ENCODE peak calls at places on chromosomes 2 and 18, in five cellular contexts. One of them, this sample, is unnamed.

GRCh38 chr18:13368080-13368813 is 149.7 kb downstream of the LDLRAD4 start:
- DNase-seq in right cardiac atrium: no peak
- DNase-seq in hypothalamus: no peak
- DNase-seq in stimulated activated CD4-positive, alpha-beta T cell treated with anti-CD3 and anti-CD28 coated beads, Interleukin-2, amount 100 ng/mL, for 48 hours: no peak
- DNase-seq in activated CD4-positive, CD25-positive, alpha-beta regulatory T cell treated with anti-CD3 and anti-CD28 coated beads, Interleukin-2, amount 50 U/mL, for 72 hours: no peak
- DNase-seq in this sample: no peak

GRCh38 chr18:22173221-22173927 is 4.0 kb downstream of the GATA6 start:
- DNase-seq in right cardiac atrium: no peak
- DNase-seq in hypothalamus: no peak
- DNase-seq in stimulated activated CD4-positive, alpha-beta T cell treated with anti-CD3 and anti-CD28 coated beads, Interleukin-2, amount 100 ng/mL, for 48 hours: no peak
- DNase-seq in activated CD4-positive, CD25-positive, alpha-beta regulatory T cell treated with anti-CD3 and anti-CD28 coated beads, Interleukin-2, amount 50 U/mL, for 72 hours: no peak
- DNase-seq in this sample: no peak

GRCh38 chr2:7014201-7014640 is 97.0 kb downstream of the RNF144A start:
- DNase-seq in right cardiac atrium: no peak
- DNase-seq in hypothalamus: no peak
- DNase-seq in stimulated activated CD4-positive, alpha-beta T cell treated with anti-CD3 and anti-CD28 coated beads, Interleukin-2, amount 100 ng/mL, for 48 hours: no peak
- DNase-seq in activated CD4-positive, CD25-positive, alpha-beta regulatory T cell treated with anti-CD3 and anti-CD28 coated beads, Interleukin-2, amount 50 U/mL, for 72 hours: no peak
- DNase-seq in this sample: no peak

GRCh38 chr2:70078384-70078783 is 8.9 kb upstream of the PCBP1 start:
- DNase-seq in right cardiac atrium: no peak
- DNase-seq in hypothalamus: no peak
- DNase-seq in stimulated activated CD4-positive, alpha-beta T cell treated with anti-CD3 and anti-CD28 coated beads, Interleukin-2, amount 100 ng/mL, for 48 hours: no peak
- DNase-seq in activated CD4-positive, CD25-positive, alpha-beta regulatory T cell treated with anti-CD3 and anti-CD28 coated beads, Interleukin-2, amount 50 U/mL, for 72 hours: no peak
- DNase-seq in this sample: no peak

GRCh38 chr2:235070063-235070706 is 118.4 kb downstream of the SH3BP4 start:
- DNase-seq in right cardiac atrium: no peak
- DNase-seq in hypothalamus: no peak
- DNase-seq in stimulated activated CD4-positive, alpha-beta T cell treated with anti-CD3 and anti-CD28 coated beads, Interleukin-2, amount 100 ng/mL, for 48 hours: no peak
- DNase-seq in activated CD4-positive, CD25-positive, alpha-beta regulatory T cell treated with anti-CD3 and anti-CD28 coated beads, Interleukin-2, amount 50 U/mL, for 72 hours: no peak
- DNase-seq in this sample: no peak

GRCh38 chr2:26526105-26526504 is 48.2 kb upstream of the OTOF start:
- DNase-seq in right cardiac atrium: no peak
- DNase-seq in hypothalamus: no peak
- DNase-seq in stimulated activated CD4-positive, alpha-beta T cell treated with anti-CD3 and anti-CD28 coated beads, Interleukin-2, amount 100 ng/mL, for 48 hours: no peak
- DNase-seq in activated CD4-positive, CD25-positive, alpha-beta regulatory T cell treated with anti-CD3 and anti-CD28 coated beads, Interleukin-2, amount 50 U/mL, for 72 hours: no peak
- DNase-seq in this sample: no peak

GRCh38 chr18:57221084-57221483 is 74.2 kb downstream of the BOD1L2 start:
- DNase-seq in right cardiac atrium: no peak
- DNase-seq in hypothalamus: no peak
- DNase-seq in stimulated activated CD4-positive, alpha-beta T cell treated with anti-CD3 and anti-CD28 coated beads, Interleukin-2, amount 100 ng/mL, for 48 hours: no peak
- DNase-seq in activated CD4-positive, CD25-positive, alpha-beta regulatory T cell treated with anti-CD3 and anti-CD28 coated beads, Interleukin-2, amount 50 U/mL, for 72 hours: no peak
- DNase-seq in this sample: no peak

GRCh38 chr2:71455011-71455740 is 1.8 kb downstream of the DYSF start:
- DNase-seq in right cardiac atrium: no peak
- DNase-seq in hypothalamus: no peak
- DNase-seq in stimulated activated CD4-positive, alpha-beta T cell treated with anti-CD3 and anti-CD28 coated beads, Interleukin-2, amount 100 ng/mL, for 48 hours: no peak
- DNase-seq in activated CD4-positive, CD25-positive, alpha-beta regulatory T cell treated with anti-CD3 and anti-CD28 coated beads, Interleukin-2, amount 50 U/mL, for 72 hours: no peak
- DNase-seq in this sample: no peak

GRCh38 chr2:42758341-42758740 is 5.6 kb downstream of the OXER1 start:
- DNase-seq in right cardiac atrium: no peak
- DNase-seq in hypothalamus: no peak
- DNase-seq in stimulated activated CD4-positive, alpha-beta T cell treated with anti-CD3 and anti-CD28 coated beads, Interleukin-2, amount 100 ng/mL, for 48 hours: no peak
- DNase-seq in activated CD4-positive, CD25-positive, alpha-beta regulatory T cell treated with anti-CD3 and anti-CD28 coated beads, Interleukin-2, amount 50 U/mL, for 72 hours: no peak
- DNase-seq in this sample: no peak

GRCh38 chr2:23934296-23934695 is 6.0 kb upstream of the UBXN2A start:
- DNase-seq in right cardiac atrium: no peak
- DNase-seq in hypothalamus: no peak
- DNase-seq in stimulated activated CD4-positive, alpha-beta T cell treated with anti-CD3 and anti-CD28 coated beads, Interleukin-2, amount 100 ng/mL, for 48 hours: no peak
- DNase-seq in activated CD4-positive, CD25-positive, alpha-beta regulatory T cell treated with anti-CD3 and anti-CD28 coated beads, Interleukin-2, amount 50 U/mL, for 72 hours: no peak
- DNase-seq in this sample: no peak

GRCh38 chr2:84735383-84735782 is 145.5 kb downstream of the TRABD2A start:
- DNase-seq in right cardiac atrium: no peak
- DNase-seq in hypothalamus: no peak
- DNase-seq in stimulated activated CD4-positive, alpha-beta T cell treated with anti-CD3 and anti-CD28 coated beads, Interleukin-2, amount 100 ng/mL, for 48 hours: no peak
- DNase-seq in activated CD4-positive, CD25-positive, alpha-beta regulatory T cell treated with anti-CD3 and anti-CD28 coated beads, Interleukin-2, amount 50 U/mL, for 72 hours: no peak
- DNase-seq in this sample: no peak

GRCh38 chr2:128420776-128421175 is 102.1 kb upstream of the HS6ST1 start:
- DNase-seq in right cardiac atrium: no peak
- DNase-seq in hypothalamus: no peak
- DNase-seq in stimulated activated CD4-positive, alpha-beta T cell treated with anti-CD3 and anti-CD28 coated beads, Interleukin-2, amount 100 ng/mL, for 48 hours: no peak
- DNase-seq in activated CD4-positive, CD25-positive, alpha-beta regulatory T cell treated with anti-CD3 and anti-CD28 coated beads, Interleukin-2, amount 50 U/mL, for 72 hours: no peak
- DNase-seq in this sample: no peak

GRCh38 chr2:42545714-42546390 is 22.6 kb upstream of the MTA3 start:
- DNase-seq in right cardiac atrium: no peak
- DNase-seq in hypothalamus: no peak
- DNase-seq in stimulated activated CD4-positive, alpha-beta T cell treated with anti-CD3 and anti-CD28 coated beads, Interleukin-2, amount 100 ng/mL, for 48 hours: no peak
- DNase-seq in activated CD4-positive, CD25-positive, alpha-beta regulatory T cell treated with anti-CD3 and anti-CD28 coated beads, Interleukin-2, amount 50 U/mL, for 72 hours: no peak
- DNase-seq in this sample: no peak

GRCh38 chr2:50491541-50492114 is 540.3 kb downstream of the NRXN1 start:
- DNase-seq in right cardiac atrium: no peak
- DNase-seq in hypothalamus: no peak
- DNase-seq in stimulated activated CD4-positive, alpha-beta T cell treated with anti-CD3 and anti-CD28 coated beads, Interleukin-2, amount 100 ng/mL, for 48 hours: no peak
- DNase-seq in activated CD4-positive, CD25-positive, alpha-beta regulatory T cell treated with anti-CD3 and anti-CD28 coated beads, Interleukin-2, amount 50 U/mL, for 72 hours: no peak
- DNase-seq in this sample: no peak

GRCh38 chr2:230586328-230586982 is 126.2 kb upstream of the CAB39 start:
- DNase-seq in right cardiac atrium: no peak
- DNase-seq in hypothalamus: no peak
- DNase-seq in stimulated activated CD4-positive, alpha-beta T cell treated with anti-CD3 and anti-CD28 coated beads, Interleukin-2, amount 100 ng/mL, for 48 hours: no peak
- DNase-seq in activated CD4-positive, CD25-positive, alpha-beta regulatory T cell treated with anti-CD3 and anti-CD28 coated beads, Interleukin-2, amount 50 U/mL, for 72 hours: no peak
- DNase-seq in this sample: no peak

GRCh38 chr18:58639237-58639636 is 10.3 kb upstream of the ALPK2 start:
- DNase-seq in right cardiac atrium: no peak
- DNase-seq in hypothalamus: no peak
- DNase-seq in stimulated activated CD4-positive, alpha-beta T cell treated with anti-CD3 and anti-CD28 coated beads, Interleukin-2, amount 100 ng/mL, for 48 hours: no peak
- DNase-seq in activated CD4-positive, CD25-positive, alpha-beta regulatory T cell treated with anti-CD3 and anti-CD28 coated beads, Interleukin-2, amount 50 U/mL, for 72 hours: no peak
- DNase-seq in this sample: no peak

GRCh38 chr2:15689654-15690053 is 98.0 kb downstream of the DDX1 start:
- DNase-seq in right cardiac atrium: no peak
- DNase-seq in hypothalamus: no peak
- DNase-seq in stimulated activated CD4-positive, alpha-beta T cell treated with anti-CD3 and anti-CD28 coated beads, Interleukin-2, amount 100 ng/mL, for 48 hours: no peak
- DNase-seq in activated CD4-positive, CD25-positive, alpha-beta regulatory T cell treated with anti-CD3 and anti-CD28 coated beads, Interleukin-2, amount 50 U/mL, for 72 hours: no peak
- DNase-seq in this sample: no peak

GRCh38 chr2:84701880-84702279 is 179.0 kb downstream of the TRABD2A start:
- DNase-seq in right cardiac atrium: no peak
- DNase-seq in hypothalamus: no peak
- DNase-seq in stimulated activated CD4-positive, alpha-beta T cell treated with anti-CD3 and anti-CD28 coated beads, Interleukin-2, amount 100 ng/mL, for 48 hours: no peak
- DNase-seq in activated CD4-positive, CD25-positive, alpha-beta regulatory T cell treated with anti-CD3 and anti-CD28 coated beads, Interleukin-2, amount 50 U/mL, for 72 hours: no peak
- DNase-seq in this sample: no peak

GRCh38 chr2:100820346-100821254 is 661 bp downstream of the NPAS2 start:
- DNase-seq in right cardiac atrium: peak
- DNase-seq in hypothalamus: no peak
- DNase-seq in stimulated activated CD4-positive, alpha-beta T cell treated with anti-CD3 and anti-CD28 coated beads, Interleukin-2, amount 100 ng/mL, for 48 hours: no peak
- DNase-seq in activated CD4-positive, CD25-positive, alpha-beta regulatory T cell treated with anti-CD3 and anti-CD28 coated beads, Interleukin-2, amount 50 U/mL, for 72 hours: no peak
- DNase-seq in this sample: no peak

GRCh38 chr2:157291018-157291417 is 33.5 kb downstream of the GALNT5 start:
- DNase-seq in right cardiac atrium: no peak
- DNase-seq in hypothalamus: no peak
- DNase-seq in stimulated activated CD4-positive, alpha-beta T cell treated with anti-CD3 and anti-CD28 coated beads, Interleukin-2, amount 100 ng/mL, for 48 hours: no peak
- DNase-seq in activated CD4-positive, CD25-positive, alpha-beta regulatory T cell treated with anti-CD3 and anti-CD28 coated beads, Interleukin-2, amount 50 U/mL, for 72 hours: no peak
- DNase-seq in this sample: no peak

GRCh38 chr2:74374509-74375205 is 5.5 kb downstream of the DCTN1 start:
- DNase-seq in right cardiac atrium: peak
- DNase-seq in hypothalamus: peak
- DNase-seq in stimulated activated CD4-positive, alpha-beta T cell treated with anti-CD3 and anti-CD28 coated beads, Interleukin-2, amount 100 ng/mL, for 48 hours: no peak
- DNase-seq in activated CD4-positive, CD25-positive, alpha-beta regulatory T cell treated with anti-CD3 and anti-CD28 coated beads, Interleukin-2, amount 50 U/mL, for 72 hours: no peak
- DNase-seq in this sample: peak

GRCh38 chr2:120180066-120180465 is 43.1 kb downstream of the TMEM185B start:
- DNase-seq in right cardiac atrium: no peak
- DNase-seq in hypothalamus: no peak
- DNase-seq in stimulated activated CD4-positive, alpha-beta T cell treated with anti-CD3 and anti-CD28 coated beads, Interleukin-2, amount 100 ng/mL, for 48 hours: no peak
- DNase-seq in activated CD4-positive, CD25-positive, alpha-beta regulatory T cell treated with anti-CD3 and anti-CD28 coated beads, Interleukin-2, amount 50 U/mL, for 72 hours: no peak
- DNase-seq in this sample: no peak